ENCODE peak calls at places on chromosomes 11 and 22, in four cellular contexts. One of them, this sample, is unnamed.

GRCh38 chr11:955154-956049 is 29.7 kb downstream of the AP2A2 start:
- DNase-seq in HEK293T: no peak
- DNase-seq in suprapubic skin: no peak
- DNase-seq in head of caudate nucleus: no peak
- DNase-seq in this sample: no peak

GRCh38 chr11:65781962-65782815 is 1.4 kb upstream of the AP5B1 start:
- DNase-seq in suprapubic skin: peak; percentile 71
- DNase-seq in head of caudate nucleus: no peak
- DNase-seq in HEK293T: no peak
- DNase-seq in this sample: no peak

GRCh38 chr11:30244255-30244654 is 13.4 kb downstream of the FSHB start:
- DNase-seq in head of caudate nucleus: no peak
- DNase-seq in HEK293T: no peak
- DNase-seq in suprapubic skin: no peak
- DNase-seq in this sample: no peak

GRCh38 chr11:2470495-2470894 is 25.7 kb downstream of the KCNQ1 start:
- DNase-seq in HEK293T: no peak
- DNase-seq in head of caudate nucleus: no peak
- DNase-seq in suprapubic skin: no peak
- DNase-seq in this sample: no peak

GRCh38 chr11:17770048-17770652 is 35.6 kb downstream of the KCNC1 start:
- DNase-seq in suprapubic skin: no peak
- DNase-seq in HEK293T: no peak
- DNase-seq in head of caudate nucleus: no peak
- DNase-seq in this sample: peak; percentile 28

GRCh38 chr22:26550498-26551033 is 38.3 kb upstream of the TFIP11 start:
- DNase-seq in suprapubic skin: no peak
- DNase-seq in HEK293T: no peak
- DNase-seq in head of caudate nucleus: peak; percentile 47
- DNase-seq in this sample: no peak

GRCh38 chr11:75389276-75389605 is 10.1 kb upstream of the RPS3 start:
- DNase-seq in head of caudate nucleus: no peak
- DNase-seq in suprapubic skin: no peak
- DNase-seq in HEK293T: no peak
- DNase-seq in this sample: no peak

GRCh38 chr11:1205987-1206331 is 16.9 kb upstream of the MUC5B start:
- DNase-seq in suprapubic skin: peak; percentile 52
- DNase-seq in HEK293T: no peak
- DNase-seq in head of caudate nucleus: no peak
- DNase-seq in this sample: no peak

GRCh38 chr11:13679768-13680167 is 11.3 kb downstream of the FAR1 start:
- DNase-seq in head of caudate nucleus: no peak
- DNase-seq in HEK293T: no peak
- DNase-seq in suprapubic skin: no peak
- DNase-seq in this sample: no peak

GRCh38 chr22:35475545-35475944 is 65.1 kb upstream of the RASD2 start:
- DNase-seq in suprapubic skin: no peak
- DNase-seq in HEK293T: no peak
- DNase-seq in head of caudate nucleus: no peak
- DNase-seq in this sample: no peak

GRCh38 chr11:18265949-18266348 is at the start of gene SAA1:
- DNase-seq in head of caudate nucleus: no peak
- DNase-seq in HEK293T: no peak
- DNase-seq in suprapubic skin: no peak
- DNase-seq in this sample: no peak

GRCh38 chr11:27571151-27571840 is 64.7 kb upstream of the LIN7C start:
- DNase-seq in HEK293T: no peak
- DNase-seq in head of caudate nucleus: no peak
- DNase-seq in suprapubic skin: no peak
- DNase-seq in this sample: no peak

GRCh38 chr22:47996446-47996857 is 1234.0 kb downstream of the TBC1D22A start:
- DNase-seq in suprapubic skin: no peak
- DNase-seq in head of caudate nucleus: no peak
- DNase-seq in HEK293T: no peak
- DNase-seq in this sample: no peak

GRCh38 chr22:25928038-25928437 is 186.1 kb downstream of the MYO18B start:
- DNase-seq in suprapubic skin: no peak
- DNase-seq in head of caudate nucleus: no peak
- DNase-seq in HEK293T: no peak
- DNase-seq in this sample: peak; percentile 24

GRCh38 chr11:37504066-37504611 is 906.1 kb upstream of the RAG2 start:
- DNase-seq in suprapubic skin: no peak
- DNase-seq in HEK293T: no peak
- DNase-seq in head of caudate nucleus: no peak
- DNase-seq in this sample: no peak

GRCh38 chr22:48496987-48497650 is 1330.6 kb downstream of the BRD1 start:
- DNase-seq in suprapubic skin: no peak
- DNase-seq in HEK293T: no peak
- DNase-seq in head of caudate nucleus: no peak
- DNase-seq in this sample: no peak

GRCh38 chr22:35777335-35777975 is 59.8 kb downstream of the APOL5 start:
- DNase-seq in HEK293T: no peak
- DNase-seq in suprapubic skin: no peak
- DNase-seq in head of caudate nucleus: no peak
- DNase-seq in this sample: no peak

GRCh38 chr22:49616356-49617231 is 211.1 kb downstream of the BRD1 start:
- DNase-seq in HEK293T: no peak
- DNase-seq in suprapubic skin: no peak
- DNase-seq in head of caudate nucleus: no peak
- DNase-seq in this sample: no peak

GRCh38 chr11:88188251-88189030 is 13.2 kb upstream of the RAB38 start:
- DNase-seq in head of caudate nucleus: no peak
- DNase-seq in HEK293T: peak; percentile 19
- DNase-seq in suprapubic skin: no peak
- DNase-seq in this sample: peak; percentile 34

GRCh38 chr11:116792144-116792868 is 627 bp upstream of the APOA5 start:
- DNase-seq in head of caudate nucleus: no peak
- DNase-seq in HEK293T: no peak
- DNase-seq in suprapubic skin: no peak
- DNase-seq in this sample: no peak

GRCh38 chr11:14972581-14973490 is 685 bp upstream of the CALCA start:
- DNase-seq in head of caudate nucleus: no peak
- DNase-seq in suprapubic skin: no peak
- DNase-seq in HEK293T: no peak
- DNase-seq in this sample: no peak

GRCh38 chr11:116613201-116613910 is 159.4 kb downstream of the BUD13 start:
- DNase-seq in head of caudate nucleus: no peak
- DNase-seq in suprapubic skin: no peak
- DNase-seq in HEK293T: no peak
- DNase-seq in this sample: peak; percentile 94

GRCh38 chr11:196786-197731 is 4.2 kb downstream of the SCGB1C1 start:
- DNase-seq in suprapubic skin: peak; percentile 72
- DNase-seq in head of caudate nucleus: no peak
- DNase-seq in HEK293T: no peak
- DNase-seq in this sample: no peak

GRCh38 chr22:27747396-27748256 is 53.9 kb downstream of the MN1 start:
- DNase-seq in head of caudate nucleus: no peak
- DNase-seq in HEK293T: peak; percentile 52
- DNase-seq in suprapubic skin: no peak
- DNase-seq in this sample: peak; percentile 23

This sample was measured in NCI-H82.